ENCODE peak calls at places on chromosomes 13 and 19, in nine cellular contexts. Y is progenitor cell of endocrine pancreas; Q is CD4-positive, CD25-positive, alpha-beta regulatory T cell; S is AG09309; J is cardiac fibroblast; W is activated CD4-positive, alpha-beta T cell treated with anti-CD3 and anti-CD28 coated beads, Interleukin-2, amount 50 U/mL, for 4 hours; G is small intestine; E is neural crest cell; T is skeletal muscle cell. U is an unnamed sample.

GRCh38 chr19:53903055-53903680 is 5.9 kb upstream of the CACNG7 start:
- DNase-seq in Y (peak), Q (peak), S (no peak), J (peak), W (no peak), G (peak), E (no peak), T (no peak), U (peak)

GRCh38 chr13:106499905-106500304 is 35.6 kb downstream of the EFNB2 start:
- DNase-seq in Y (no peak), Q (no peak), S (no peak), J (peak), W (no peak), G (no peak), E (no peak), T (no peak), U (no peak)

GRCh38 chr13:31880849-31881494 is 141.6 kb downstream of the RXFP2 start:
- DNase-seq in Y (no peak), Q (no peak), S (no peak), J (no peak), W (no peak), G (no peak), E (no peak), T (no peak), U (no peak)

GRCh38 chr19:39386557-39386956 is 4.3 kb downstream of the PAF1 start:
- DNase-seq in Y (no peak), Q (no peak), S (no peak), J (no peak), W (no peak), G (no peak), E (no peak), T (no peak), U (no peak)

GRCh38 chr13:44921931-44922758 is 67.1 kb downstream of the NUFIP1 start:
- DNase-seq in Y (no peak), Q (no peak), S (peak), J (peak), W (no peak), G (peak), E (no peak), T (peak), U (no peak)

GRCh38 chr19:2014081-2014693 is 1.3 kb downstream of the BTBD2 start:
- DNase-seq in Y (no peak), Q (no peak), S (no peak), J (no peak), W (no peak), G (no peak), E (no peak), T (no peak), U (no peak)

GRCh38 chr19:57648336-57649003 is 15.5 kb downstream of the ZNF211 start:
- DNase-seq in Y (no peak), Q (no peak), S (no peak), J (no peak), W (no peak), G (no peak), E (no peak), T (no peak), U (no peak)

GRCh38 chr19:49851456-49852259 is 699 bp downstream of the PTOV1 start:
- DNase-seq in Y (peak), Q (no peak), S (no peak), J (no peak), W (peak), G (peak), E (no peak), T (no peak), U (peak)

GRCh38 chr13:52348081-52348480 is 57.9 kb downstream of the THSD1 start:
- DNase-seq in Y (no peak), Q (no peak), S (peak), J (peak), W (no peak), G (no peak), E (no peak), T (peak), U (no peak)

GRCh38 chr19:19627716-19628498 is at the start of gene LPAR2:
- DNase-seq in Y (peak), Q (peak), S (no peak), J (no peak), W (peak), G (peak), E (peak), T (no peak), U (peak)

GRCh38 chr13:28423010-28423409 is 71.9 kb downstream of the FLT1 start:
- DNase-seq in Y (no peak), Q (no peak), S (no peak), J (no peak), W (no peak), G (no peak), E (no peak), T (no peak), U (no peak)

GRCh38 chr19:18029617-18030338 is 21.8 kb downstream of the ARRDC2 start:
- DNase-seq in Y (no peak), Q (no peak), S (no peak), J (peak), W (no peak), G (peak), E (no peak), T (no peak), U (peak)

GRCh38 chr13:20401958-20402856 is 123.5 kb downstream of the CRYL1 start:
- DNase-seq in Y (no peak), Q (no peak), S (no peak), J (peak), W (no peak), G (no peak), E (no peak), T (no peak), U (no peak)

GRCh38 chr13:95073826-95074345 is 227.4 kb downstream of the ABCC4 start:
- DNase-seq in Y (no peak), Q (no peak), S (no peak), J (peak), W (no peak), G (no peak), E (no peak), T (no peak), U (no peak)

GRCh38 chr13:105579821-105580707 is 955.4 kb downstream of the EFNB2 start:
- DNase-seq in Y (no peak), Q (no peak), S (no peak), J (no peak), W (no peak), G (no peak), E (no peak), T (no peak), U (no peak)

GRCh38 chr13:36885901-36886300 is 34.1 kb downstream of the SMAD9 start:
- DNase-seq in Y (no peak), Q (no peak), S (no peak), J (no peak), W (no peak), G (no peak), E (no peak), T (no peak), U (no peak)

GRCh38 chr13:98050041-98050466 is 92.8 kb upstream of the FARP1 start:
- DNase-seq in Y (no peak), Q (no peak), S (no peak), J (no peak), W (no peak), G (no peak), E (no peak), T (no peak), U (no peak)

GRCh38 chr13:110644892-110645521 is 29.7 kb downstream of the NAXD start:
- DNase-seq in Y (peak), Q (peak), S (peak), J (peak), W (peak), G (peak), E (peak), T (peak), U (peak)

GRCh38 chr19:3950871-3951861 is 18.3 kb downstream of the NMRK2 start:
- DNase-seq in Y (no peak), Q (no peak), S (no peak), J (no peak), W (no peak), G (no peak), E (no peak), T (peak), U (no peak)

GRCh38 chr13:89925107-89925506 is 1422.4 kb upstream of the MIR17HG start:
- DNase-seq in Y (no peak), Q (no peak), S (no peak), J (peak), W (no peak), G (peak), E (no peak), T (peak), U (peak)

GRCh38 chr13:101649490-101650126 is 197.1 kb downstream of the ITGBL1 start:
- DNase-seq in Y (no peak), Q (no peak), S (no peak), J (peak), W (no peak), G (no peak), E (no peak), T (peak), U (no peak)

GRCh38 chr19:5103061-5103701 is 134.3 kb downstream of the KDM4B start:
- DNase-seq in Y (no peak), Q (no peak), S (no peak), J (peak), W (no peak), G (no peak), E (no peak), T (peak), U (no peak)

GRCh38 chr19:46861691-46862503 is 1.1 kb downstream of the ARHGAP35 start:
- DNase-seq in Y (no peak), Q (peak), S (no peak), J (peak), W (no peak), G (peak), E (no peak), T (no peak), U (peak)

GRCh38 chr13:105207586-105208293 is 1327.7 kb downstream of the EFNB2 start:
- DNase-seq in Y (no peak), Q (no peak), S (no peak), J (peak), W (no peak), G (no peak), E (no peak), T (no peak), U (no peak)

GRCh38 chr19:14004619-14005380 is 1.3 kb downstream of the RFX1 start:
- DNase-seq in Y (no peak), Q (no peak), S (no peak), J (no peak), W (no peak), G (peak), E (no peak), T (no peak), U (peak)

GRCh38 chr13:97165527-97166425 is 56.4 kb upstream of the MBNL2 start:
- DNase-seq in Y (no peak), Q (no peak), S (no peak), J (peak), W (no peak), G (peak), E (no peak), T (no peak), U (no peak)